ENCODE peak calls at places on chromosomes 3 and 15, in four cellular contexts. E is tibial artery, K is sigmoid colon, V is colonic mucosa. G is an unnamed sample. For H3K4me1, the result is how much of the 10 kb centered on the place peaks cover.

GRCh38 chr3:154758109-154758868 is 321.8 kb upstream of the MME start:
- DNase-seq in K (no peak), V (no peak), E (no peak), G (no peak)

GRCh38 chr3:67493808-67494207 is 160.6 kb downstream of the SUCLG2 start:
- DNase-seq in E (no peak), K (no peak), V (no peak), G (no peak)

GRCh38 chr3:66705071-66705470 is 204.2 kb upstream of the LRIG1 start:
- DNase-seq in K (no peak), V (no peak), E (no peak), G (no peak)

GRCh38 chr3:23959147-23959900 is 14.2 kb downstream of the NR1D2 start:
- DNase-seq in K (no peak), V (no peak), E (no peak), G (no peak)

GRCh38 chr3:97957617-97958311 is 14.5 kb downstream of the RIOX2 start:
- DNase-seq in V (peak), E (no peak), K (peak), G (no peak)

GRCh38 chr3:167466961-167467360 is 6.9 kb downstream of the SERPINI2 start:
- DNase-seq in E (no peak), K (no peak), V (no peak), G (no peak)

GRCh38 chr3:4835616-4836043 is 143.6 kb upstream of the BHLHE40 start:
- DNase-seq in E (no peak), V (no peak), K (no peak), G (no peak)

GRCh38 chr3:171776839-171777607 is 33.3 kb downstream of the PLD1 start:
- DNase-seq in K (no peak), V (no peak), E (no peak), G (no peak)

GRCh38 chr15:49979705-49980382 is 139.2 kb downstream of the ATP8B4 start:
- DNase-seq in K (no peak), V (no peak), E (no peak), G (no peak)

GRCh38 chr3:108100906-108101305 is 10.1 kb upstream of the CD47 start:
- DNase-seq in V (no peak), E (no peak), K (no peak), G (no peak)

GRCh38 chr3:58173670-58174472 is 36.9 kb downstream of the DNASE1L3 start:
- DNase-seq in V (peak), K (peak), E (no peak), G (no peak)

GRCh38 chr3:58568572-58569286 is 8.5 kb downstream of the FAM107A start:
- DNase-seq in E (peak), K (peak), V (peak), G (peak)

GRCh38 chr3:39432342-39432741 is 25.8 kb downstream of the RPSA start:
- DNase-seq in K (no peak), E (no peak), V (no peak), G (no peak)

GRCh38 chr15:75309711-75310110 is 26.2 kb upstream of the COMMD4 start:
- DNase-seq in V (no peak), E (no peak), K (no peak), G (no peak)

GRCh38 chr15:44593042-44593736 is 56.2 kb downstream of the EIF3J start:
- DNase-seq in K (no peak), V (no peak), E (no peak), G (no peak)

GRCh38 chr15:93617443-93617842 is 528.4 kb upstream of the RGMA start:
- DNase-seq in K (no peak), E (no peak), V (no peak), G (no peak)

GRCh38 chr3:156382458-156383346 is 172.2 kb downstream of the SSR3 start:
- DNase-seq in E (no peak), V (peak), K (no peak), G (no peak)

GRCh38 chr15:23647421-23648375 is at the start of gene MAGEL2:
- DNase-seq in V (no peak), E (no peak), K (no peak), G (no peak)

GRCh38 chr3:135125171-135125801 is 330.2 kb downstream of the EPHB1 start:
- DNase-seq in E (no peak), K (no peak), V (no peak), G (no peak)

GRCh38 chr15:37931868-37932267 is 2.6 kb upstream of the TMCO5A start:
- DNase-seq in V (no peak), E (no peak), K (no peak), G (no peak)

GRCh38 chr3:10430805-10431204 is 74.6 kb downstream of the ATP2B2 start:
- DNase-seq in E (no peak), V (no peak), K (no peak), G (peak)

GRCh38 chr3:44762170-44762677 is 630 bp downstream of the KIF15 start:
- DNase-seq in E (no peak), K (no peak), V (no peak), G (no peak)

GRCh38 chr3:88131695-88132094 is 18.1 kb upstream of the C3orf38 start:
- DNase-seq in K (no peak), V (no peak), E (no peak), G (no peak)

GRCh38 chr3:73484656-73485248 is 140.0 kb downstream of the PDZRN3 start:
- DNase-seq in K (no peak), E (no peak), V (no peak), G (no peak)

GRCh38 chr3:168186293-168186983 is 90.7 kb upstream of the GOLIM4 start:
- DNase-seq in V (no peak), K (no peak), E (no peak), G (no peak)

GRCh38 chr15:78303729-78304486 is 4.5 kb upstream of the SKIC8 start:
- DNase-seq in K (no peak), E (peak), V (no peak), G (no peak)

GRCh38 chr3:4196748-4197147 is 106.4 kb upstream of the SETMAR start:
- DNase-seq in E (no peak), K (no peak), V (no peak), G (no peak)

GRCh38 chr15:84888639-84889038 is 4.2 kb downstream of the SLC28A1 start:
- DNase-seq in E (no peak), K (no peak), V (no peak), G (peak)

GRCh38 chr15:88891540-88892254 is 3.6 kb downstream of the HAPLN3 start:
- DNase-seq in V (no peak), K (no peak), E (no peak), G (no peak)

GRCh38 chr3:187946981-187947380 is 201.7 kb upstream of the BCL6 start:
- DNase-seq in E (no peak), V (no peak), K (no peak), G (no peak)

DNA sequence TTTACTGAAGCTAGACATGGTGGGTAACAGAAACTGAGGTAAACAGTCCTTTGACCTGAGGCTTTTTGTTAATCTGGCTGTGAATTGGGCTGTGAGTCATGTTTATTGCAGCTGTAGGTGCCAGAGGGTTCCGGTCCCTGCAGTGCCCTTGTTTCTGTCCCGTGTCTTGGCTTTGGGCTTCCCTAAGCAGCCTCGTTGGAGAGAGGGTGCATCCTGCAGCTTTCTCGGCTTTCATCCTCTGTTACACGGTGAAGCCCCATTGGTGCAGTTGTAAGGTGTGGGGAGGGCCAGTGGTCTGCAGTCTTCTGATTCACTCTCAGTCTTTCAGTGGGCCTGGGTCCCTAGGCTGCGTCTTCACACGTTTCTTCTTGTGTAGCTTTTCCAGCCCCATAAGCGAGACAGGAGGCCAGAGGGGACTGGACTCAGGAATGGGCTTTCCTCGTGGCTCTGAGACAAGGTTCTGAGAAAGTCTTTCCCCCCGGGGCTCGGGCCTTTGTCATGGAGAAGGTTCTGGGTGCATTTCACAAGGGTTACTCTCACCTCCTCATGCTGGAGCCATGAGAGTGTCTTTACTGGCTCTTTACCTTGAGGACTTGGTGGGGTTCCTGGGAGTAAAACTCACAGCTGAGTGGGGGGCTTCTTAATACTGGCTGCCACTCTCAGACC is 33.1 kb downstream of the ASB7 start:
- DNase-seq in K (no peak), V (no peak), E (no peak), G (no peak)
- H3K27ac ChIP-seq in K (no peak), V (no peak), E (no peak), G (no peak)

GRCh38 chr3:122322095-122323075 is 2.7 kb upstream of the CSTA start:
- DNase-seq in V (no peak), E (no peak), K (no peak), G (no peak)

GRCh38 chr3:122324871-122325323 is at the start of gene CSTA:
- DNase-seq in V (no peak), K (no peak), E (no peak), G (no peak)

GRCh38 chr3:122325769-122326168 is 721 bp downstream of the CSTA start:
- DNase-seq in E (no peak), K (no peak), V (no peak), G (no peak)
- H3K4me3 ChIP-seq in E (no peak), K (no peak), V (no peak), G (no peak)

DNA sequence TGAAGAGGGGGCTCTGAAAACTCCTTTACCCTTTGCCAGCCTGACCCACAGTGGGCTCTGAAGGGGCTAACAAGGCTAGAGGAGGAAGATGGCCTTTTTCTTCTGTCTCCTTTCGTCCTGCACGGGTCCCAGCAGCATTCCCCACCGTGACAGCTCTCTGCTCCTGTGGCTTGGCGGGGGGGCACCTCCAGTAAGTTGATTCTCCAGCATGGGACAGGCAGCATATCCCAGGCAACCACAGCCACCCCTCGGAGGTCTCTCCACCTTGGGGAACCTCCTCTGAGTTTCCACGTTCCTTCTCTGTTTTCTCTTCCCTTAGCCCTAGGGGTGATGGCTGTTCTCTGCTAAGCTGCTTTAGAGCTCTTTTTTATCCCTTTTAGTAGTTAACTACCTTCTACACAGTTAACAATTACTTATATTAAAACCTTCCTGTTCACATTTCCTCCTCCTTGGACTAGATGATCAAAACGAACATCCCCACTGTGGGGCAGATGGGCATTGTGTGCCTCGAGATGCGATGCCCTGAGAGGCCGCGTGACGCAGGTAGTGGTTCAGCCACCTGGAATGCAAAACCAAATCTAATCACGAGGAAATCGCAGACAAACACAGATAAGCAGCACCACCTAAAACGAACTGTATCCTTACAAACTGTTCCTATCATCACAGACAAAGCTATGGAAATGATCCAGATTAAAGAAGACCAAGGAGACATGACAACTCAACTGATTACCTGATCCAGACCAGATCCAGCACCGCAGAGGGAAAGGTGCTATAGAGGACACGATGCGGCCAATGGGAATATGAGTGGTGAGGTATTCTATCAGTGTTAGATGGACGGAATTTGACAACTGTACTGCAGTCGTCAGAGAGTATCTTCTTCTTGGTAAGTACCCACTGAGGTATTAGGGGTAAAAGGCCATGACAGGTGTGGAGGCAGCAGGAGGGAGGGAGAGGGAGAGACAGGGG is 27.7 kb downstream of the TSPAN3 start:
- DNase-seq in E (no peak), V (peak), K (no peak), G (no peak)
- H3K4me1 ChIP-seq in E (under half), V (under half), K (under half), G (under half)

GRCh38 chr3:152322756-152323155 is 54.0 kb downstream of the MBNL1 start:
- DNase-seq in V (no peak), E (no peak), K (no peak), G (no peak)
- H3K27ac ChIP-seq in V (no peak), E (peak), K (peak), G (peak)

DNA sequence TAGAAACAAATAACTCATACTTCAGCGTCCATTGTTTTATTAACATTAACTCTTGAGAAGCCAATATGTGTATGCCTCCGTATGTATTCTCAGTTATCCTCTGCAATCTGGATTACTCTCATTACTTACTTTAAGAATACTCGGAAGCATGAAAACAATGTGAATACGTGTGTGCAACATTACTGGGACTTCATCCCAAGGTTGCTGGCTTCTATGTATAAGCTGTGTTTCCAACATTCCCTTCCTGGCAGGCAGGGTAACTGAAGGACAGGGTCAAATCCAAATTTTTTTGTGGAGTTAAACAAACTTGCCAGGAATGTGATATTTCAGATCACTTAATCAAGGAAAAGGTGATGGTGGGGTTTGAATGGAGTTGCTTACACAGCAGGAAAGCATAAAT is 34.5 kb upstream of the NR1I2 start:
- DNase-seq in K (no peak), V (no peak), E (no peak), G (no peak)
- H3K4me3 ChIP-seq in K (no peak), V (no peak), E (no peak), G (no peak)

GRCh38 chr15:67125589-67126502 is 60.4 kb downstream of the SMAD3 start:
- DNase-seq in E (peak), K (peak), V (no peak), G (peak)
- H3K4me1 ChIP-seq in E (half or more), K (half or more), V (under half), G (under half)

GRCh38 chr15:76336254-76337046 is at the start of gene ISL2:
- DNase-seq in E (no peak), V (peak), K (peak), G (peak)
- H3K27ac ChIP-seq in E (no peak), V (no peak), K (peak), G (no peak)

GRCh38 chr15:73965730-73966103 is 26.4 kb downstream of the STOML1 start:
- DNase-seq in K (no peak), V (no peak), E (no peak), G (no peak)
- H3K4me3 ChIP-seq in K (no peak), V (no peak), E (no peak), G (no peak)

G was measured in aorta.